ENCODE peak calls at places on chromosomes 4 and X, in nine cellular contexts. P, O, Z, A, L, J, N, D and F are unnamed samples.

GRCh38 chr4:168421671-168422070 is 58.6 kb downstream of the DDX60L start:
- DNase-seq in J (no peak), Z (no peak), L (no peak), P (no peak), N (no peak), O (no peak), A (no peak), D (peak), F (peak)

GRCh38 chrX:41822917-41823316 is 98.9 kb downstream of the GPR82 start:
- DNase-seq in N (no peak), A (no peak), O (no peak), D (peak), P (no peak), J (no peak), L (no peak), Z (no peak), F (no peak)

GRCh38 chrX:144840616-144841015 is 406.7 kb upstream of the SPANXN1 start:
- DNase-seq in N (no peak), A (no peak), P (no peak), O (no peak), Z (no peak), J (no peak), L (no peak), D (no peak), F (no peak)

GRCh38 chr4:121073672-121074386 is 1.5 kb upstream of the NDNF start:
- DNase-seq in N (no peak), Z (no peak), O (no peak), J (no peak), P (no peak), L (no peak), D (no peak), A (no peak), F (no peak)

GRCh38 chrX:53239474-53239873 is 14.5 kb upstream of the KDM5C start:
- DNase-seq in P (peak), O (no peak), D (peak), J (no peak), Z (peak), A (no peak), L (no peak), N (no peak), F (no peak)

GRCh38 chr4:168859888-168860694 is 150.0 kb downstream of the CBR4 start:
- DNase-seq in L (no peak), O (no peak), P (no peak), Z (no peak), J (no peak), D (no peak), N (no peak), A (no peak), F (no peak)

GRCh38 chr4:135144498-135144897 is 942.9 kb upstream of the PABPC4L start:
- DNase-seq in O (no peak), A (no peak), J (no peak), N (no peak), L (no peak), P (no peak), D (no peak), Z (no peak), F (no peak)

GRCh38 chrX:37998586-37999267 is 7.6 kb upstream of the SYTL5 start:
- DNase-seq in D (no peak), A (no peak), Z (no peak), N (no peak), O (no peak), P (peak), J (no peak), L (no peak), F (no peak)

GRCh38 chr4:186881521-186882220 is 158.0 kb upstream of the FAT1 start:
- DNase-seq in O (no peak), D (no peak), A (no peak), J (no peak), N (no peak), L (no peak), P (no peak), Z (no peak), F (no peak)

GRCh38 chr4:184787766-184788503 is 37.8 kb downstream of the ACSL1 start:
- DNase-seq in L (no peak), A (no peak), D (no peak), O (no peak), N (no peak), Z (no peak), P (no peak), J (no peak), F (no peak)

GRCh38 chr4:121016630-121017029 is 55.7 kb downstream of the NDNF start:
- DNase-seq in D (no peak), P (no peak), Z (no peak), J (no peak), A (no peak), O (no peak), N (no peak), L (no peak), F (no peak)

GRCh38 chr4:77310931-77311330 is 153.9 kb downstream of the CCNG2 start:
- DNase-seq in L (no peak), O (no peak), D (no peak), J (no peak), A (no peak), Z (no peak), P (no peak), N (no peak), F (no peak)

GRCh38 chr4:138329506-138330070 is 87.4 kb upstream of the SLC7A11 start:
- DNase-seq in A (no peak), Z (no peak), D (no peak), J (no peak), N (no peak), O (no peak), L (no peak), P (no peak), F (no peak)

GRCh38 chrX:40085086-40085551 is 12.6 kb downstream of the BCOR start:
- DNase-seq in Z (no peak), D (no peak), A (no peak), J (no peak), P (no peak), O (no peak), N (no peak), L (no peak), F (no peak)

GRCh38 chr4:20195071-20195885 is 56.4 kb upstream of the SLIT2 start:
- DNase-seq in Z (no peak), L (no peak), A (no peak), P (no peak), N (no peak), O (no peak), J (no peak), D (no peak), F (no peak)

GRCh38 chrX:109264878-109265277 is 217.0 kb downstream of the GUCY2F start:
- DNase-seq in Z (no peak), A (no peak), N (no peak), L (no peak), O (no peak), P (no peak), J (no peak), D (no peak), F (no peak)

GRCh38 chrX:46279214-46279924 is 265.9 kb downstream of the ZNF674 start:
- DNase-seq in J (no peak), N (no peak), A (no peak), P (no peak), Z (no peak), L (no peak), D (no peak), O (no peak), F (no peak)

GRCh38 chr4:13325744-13326143 is 158.4 kb downstream of the RAB28 start:
- DNase-seq in O (no peak), P (no peak), D (no peak), A (no peak), Z (no peak), N (no peak), L (no peak), J (no peak), F (no peak)

GRCh38 chr4:32775049-32775448 is 2054.9 kb downstream of the PCDH7 start:
- DNase-seq in D (no peak), Z (no peak), O (no peak), L (peak), N (no peak), A (no peak), P (no peak), J (no peak), F (no peak)

GRCh38 chr4:116953947-116954346 is 131.4 kb downstream of the TRAM1L1 start:
- DNase-seq in P (no peak), O (no peak), J (no peak), A (no peak), L (no peak), D (no peak), N (no peak), Z (no peak), F (no peak)

GRCh38 chr4:180281726-180282125 is 1961.5 kb upstream of the TENM3 start:
- DNase-seq in O (no peak), J (no peak), P (no peak), L (no peak), Z (no peak), D (no peak), A (no peak), N (no peak), F (no peak)

GRCh38 chrX:49999048-49999447 is 76.7 kb downstream of the CLCN5 start:
- DNase-seq in L (no peak), D (no peak), P (no peak), O (no peak), Z (no peak), J (no peak), N (no peak), A (no peak), F (no peak)

GRCh38 chrX:138763761-138764160 is 52.2 kb upstream of the FGF13 start:
- DNase-seq in J (no peak), P (no peak), A (no peak), N (no peak), O (no peak), L (no peak), D (no peak), Z (no peak), F (no peak)

DNA sequence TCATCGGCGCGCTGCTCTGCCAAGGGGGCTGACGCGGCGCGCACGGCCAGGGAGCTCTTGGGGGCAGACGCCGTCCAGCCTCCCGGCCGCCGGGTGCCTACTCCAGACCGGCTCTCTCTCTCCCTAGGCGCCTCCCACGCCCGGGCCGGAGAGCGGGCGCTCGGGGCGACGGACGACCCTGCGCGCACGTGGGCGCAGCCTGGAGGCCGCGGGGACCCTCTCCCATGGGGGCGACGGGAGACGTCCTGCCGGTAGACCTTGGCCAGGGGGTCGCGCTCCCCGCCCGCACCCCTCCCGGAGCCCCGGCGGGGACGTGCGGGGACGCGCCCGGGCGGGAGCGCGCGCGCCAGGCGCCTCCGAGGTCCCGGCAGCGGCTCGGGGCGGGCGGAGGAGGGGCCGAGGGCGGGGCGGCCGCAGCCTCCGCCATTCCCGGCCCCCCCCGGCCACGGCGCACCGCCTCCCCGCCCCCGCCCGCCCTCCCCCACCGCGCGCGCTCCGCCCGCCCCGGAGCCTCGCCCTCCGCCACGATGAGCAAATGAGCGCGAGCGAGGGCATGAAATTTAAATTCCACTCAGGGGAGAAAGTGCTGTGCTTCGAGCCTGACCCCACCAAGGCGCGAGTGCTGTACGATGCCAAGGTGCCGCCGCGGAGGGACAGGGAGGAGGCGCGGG is at the start of gene MSL3:
- DNase-seq in J (no peak), O (peak), L (peak), P (peak), D (peak), Z (peak), A (peak), N (peak), F (peak)
- TF ChIP-seq POLR2A in J (no peak), O (peak), L (peak), P (peak), D (peak), Z (no peak), A (peak), N (no peak), F (no peak)

GRCh38 chrX:18674788-18675735 is 3.2 kb upstream of the RS1 start:
- DNase-seq in N (peak), L (peak), O (peak), D (peak), A (peak), Z (peak), J (peak), P (peak), F (peak)
- TF ChIP-seq POLR2A in N (no peak), L (peak), O (peak), D (peak), A (peak), Z (no peak), J (no peak), P (peak), F (no peak)

GRCh38 chrX:115560978-115561604 is at the start of gene PLS3:
- DNase-seq in A (peak), Z (peak), N (peak), L (peak), O (peak), P (peak), D (no peak), J (peak), F (peak)
- TF ChIP-seq POLR2A in A (peak), Z (no peak), N (no peak), L (peak), O (peak), P (peak), D (no peak), J (no peak), F (no peak)

GRCh38 chrX:70436380-70436779 is 8.3 kb upstream of the DLG3 start:
- DNase-seq in Z (peak), O (no peak), N (no peak), J (no peak), P (no peak), D (peak), L (no peak), A (no peak), F (no peak)

GRCh38 chrX:70432936-70433847 is 10.1 kb downstream of the GDPD2 start:
- DNase-seq in O (no peak), P (no peak), J (peak), D (no peak), A (no peak), N (no peak), Z (no peak), L (no peak), F (no peak)

GRCh38 chrX:70434352-70434866 is 10.2 kb upstream of the DLG3 start:
- DNase-seq in Z (peak), D (peak), L (peak), O (peak), N (peak), A (peak), J (peak), P (peak), F (peak)

GRCh38 chrX:70434914-70435586 is 9.6 kb upstream of the DLG3 start:
- DNase-seq in N (no peak), P (no peak), A (peak), J (peak), O (peak), D (no peak), L (no peak), Z (no peak), F (peak)

GRCh38 chrX:70433848-70434351 is 10.7 kb upstream of the DLG3 start:
- DNase-seq in L (peak), A (peak), J (peak), O (peak), D (peak), Z (peak), P (peak), N (peak), F (peak)
- TF ChIP-seq POLR2A in L (peak), A (no peak), J (no peak), O (no peak), D (no peak), Z (no peak), P (no peak), N (no peak), F (no peak)

GRCh38 chrX:27968891-27969290 is 12.4 kb downstream of the DCAF8L1 start:
- DNase-seq in P (no peak), N (no peak), A (no peak), O (no peak), J (no peak), L (no peak), D (no peak), Z (no peak), F (no peak)
- TF ChIP-seq POLR2A in P (no peak), N (no peak), A (no peak), O (no peak), J (no peak), L (no peak), D (no peak), Z (no peak), F (no peak)